ENCODE peak calls at places on chromosomes 13 and 19, in nine cellular contexts. One of them, this sample, is unnamed.
A peak's percentile ranks its signal among the peaks of the same experiment; 100 is the strongest.

GRCh38 chr19:49533551-49534488 is 6.0 kb downstream of the RCN3 start:
- DNase-seq in fibroblast of mammary gland: peak; percentile 35
- DNase-seq in uterus: peak; percentile 79
- DNase-seq in choroid plexus epithelial cell: peak; percentile 79
- DNase-seq in BJ: no peak
- DNase-seq in foreskin fibroblast: peak; percentile 57
- DNase-seq in colonic mucosa: peak; percentile 61
- DNase-seq in IMR-90: peak; percentile 28
- DNase-seq in A549: peak; percentile 79
- DNase-seq in this sample: peak; percentile 41

GRCh38 chr13:100836696-100837095 is 162.1 kb upstream of the TMTC4 start:
- DNase-seq in fibroblast of mammary gland: peak; percentile 67
- DNase-seq in uterus: no peak
- DNase-seq in choroid plexus epithelial cell: peak; percentile 47
- DNase-seq in BJ: no peak
- DNase-seq in foreskin fibroblast: no peak
- DNase-seq in colonic mucosa: no peak
- DNase-seq in IMR-90: no peak
- DNase-seq in A549: no peak
- DNase-seq in this sample: no peak

GRCh38 chr19:52602931-52603330 is 32.8 kb downstream of the ZNF701 start:
- DNase-seq in fibroblast of mammary gland: peak; percentile 17
- DNase-seq in uterus: no peak
- DNase-seq in choroid plexus epithelial cell: no peak
- DNase-seq in BJ: no peak
- DNase-seq in foreskin fibroblast: no peak
- DNase-seq in colonic mucosa: no peak
- DNase-seq in IMR-90: no peak
- DNase-seq in A549: no peak
- DNase-seq in this sample: peak; percentile 52

GRCh38 chr13:113655358-113656014 is 2.5 kb downstream of the ATP4B start:
- DNase-seq in fibroblast of mammary gland: no peak
- DNase-seq in uterus: no peak
- DNase-seq in choroid plexus epithelial cell: no peak
- DNase-seq in BJ: no peak
- DNase-seq in foreskin fibroblast: no peak
- DNase-seq in colonic mucosa: no peak
- DNase-seq in IMR-90: no peak
- DNase-seq in A549: no peak
- DNase-seq in this sample: no peak

GRCh38 chr13:42110410-42111155 is 62.1 kb downstream of the DGKH start:
- DNase-seq in fibroblast of mammary gland: peak; percentile 84
- DNase-seq in uterus: no peak
- DNase-seq in choroid plexus epithelial cell: peak; percentile 90
- DNase-seq in BJ: peak; percentile 27
- DNase-seq in foreskin fibroblast: peak; percentile 57
- DNase-seq in colonic mucosa: peak; percentile 30
- DNase-seq in IMR-90: peak; percentile 82
- DNase-seq in A549: peak; percentile 36
- DNase-seq in this sample: peak; percentile 69

GRCh38 chr13:110872034-110872767 is 42.7 kb downstream of the ANKRD10 start:
- DNase-seq in fibroblast of mammary gland: peak; percentile 25
- DNase-seq in uterus: peak; percentile 42
- DNase-seq in choroid plexus epithelial cell: peak; percentile 23
- DNase-seq in BJ: no peak
- DNase-seq in foreskin fibroblast: no peak
- DNase-seq in colonic mucosa: no peak
- DNase-seq in IMR-90: no peak
- DNase-seq in A549: no peak
- DNase-seq in this sample: no peak

GRCh38 chr19:53771133-53771532 is 53.0 kb downstream of the NLRP12 start:
- DNase-seq in fibroblast of mammary gland: no peak
- DNase-seq in uterus: no peak
- DNase-seq in choroid plexus epithelial cell: no peak
- DNase-seq in BJ: no peak
- DNase-seq in foreskin fibroblast: no peak
- DNase-seq in colonic mucosa: no peak
- DNase-seq in IMR-90: no peak
- DNase-seq in A549: no peak
- DNase-seq in this sample: peak; percentile 15

GRCh38 chr19:43806848-43807247 is 4.6 kb upstream of the LYPD5 start:
- DNase-seq in fibroblast of mammary gland: no peak
- DNase-seq in uterus: no peak
- DNase-seq in choroid plexus epithelial cell: no peak
- DNase-seq in BJ: no peak
- DNase-seq in foreskin fibroblast: no peak
- DNase-seq in colonic mucosa: no peak
- DNase-seq in IMR-90: no peak
- DNase-seq in A549: no peak
- DNase-seq in this sample: no peak

GRCh38 chr13:43111887-43112400 is 88.6 kb downstream of the DNAJC15 start:
- DNase-seq in fibroblast of mammary gland: no peak
- DNase-seq in uterus: no peak
- DNase-seq in choroid plexus epithelial cell: no peak
- DNase-seq in BJ: no peak
- DNase-seq in foreskin fibroblast: no peak
- DNase-seq in colonic mucosa: no peak
- DNase-seq in IMR-90: no peak
- DNase-seq in A549: no peak
- DNase-seq in this sample: no peak

GRCh38 chr13:106331116-106331515 is 204.3 kb downstream of the EFNB2 start:
- DNase-seq in fibroblast of mammary gland: no peak
- DNase-seq in uterus: no peak
- DNase-seq in choroid plexus epithelial cell: no peak
- DNase-seq in BJ: no peak
- DNase-seq in foreskin fibroblast: no peak
- DNase-seq in colonic mucosa: no peak
- DNase-seq in IMR-90: no peak
- DNase-seq in A549: no peak
- DNase-seq in this sample: no peak

GRCh38 chr13:109720758-109721184 is 65.6 kb downstream of the IRS2 start:
- DNase-seq in fibroblast of mammary gland: no peak
- DNase-seq in uterus: no peak
- DNase-seq in choroid plexus epithelial cell: no peak
- DNase-seq in BJ: no peak
- DNase-seq in foreskin fibroblast: no peak
- DNase-seq in colonic mucosa: no peak
- DNase-seq in IMR-90: no peak
- DNase-seq in A549: no peak
- DNase-seq in this sample: no peak

GRCh38 chr13:87851395-87851794 is 180.2 kb downstream of the SLITRK5 start:
- DNase-seq in fibroblast of mammary gland: no peak
- DNase-seq in uterus: no peak
- DNase-seq in choroid plexus epithelial cell: no peak
- DNase-seq in BJ: no peak
- DNase-seq in foreskin fibroblast: no peak
- DNase-seq in colonic mucosa: no peak
- DNase-seq in IMR-90: no peak
- DNase-seq in A549: no peak
- DNase-seq in this sample: no peak

GRCh38 chr19:2820112-2820702 is 539 bp downstream of the ZNF554 start:
- DNase-seq in fibroblast of mammary gland: no peak
- DNase-seq in uterus: peak; percentile 26
- DNase-seq in choroid plexus epithelial cell: no peak
- DNase-seq in BJ: no peak
- DNase-seq in foreskin fibroblast: no peak
- DNase-seq in colonic mucosa: peak; percentile 28
- DNase-seq in IMR-90: no peak
- DNase-seq in A549: no peak
- DNase-seq in this sample: no peak

GRCh38 chr13:79481685-79482052 is 714 bp downstream of the NDFIP2 start:
- DNase-seq in fibroblast of mammary gland: peak; percentile 9
- DNase-seq in uterus: no peak
- DNase-seq in choroid plexus epithelial cell: no peak
- DNase-seq in BJ: no peak
- DNase-seq in foreskin fibroblast: no peak
- DNase-seq in colonic mucosa: peak; percentile 55
- DNase-seq in IMR-90: no peak
- DNase-seq in A549: no peak
- DNase-seq in this sample: peak; percentile 77

DNA sequence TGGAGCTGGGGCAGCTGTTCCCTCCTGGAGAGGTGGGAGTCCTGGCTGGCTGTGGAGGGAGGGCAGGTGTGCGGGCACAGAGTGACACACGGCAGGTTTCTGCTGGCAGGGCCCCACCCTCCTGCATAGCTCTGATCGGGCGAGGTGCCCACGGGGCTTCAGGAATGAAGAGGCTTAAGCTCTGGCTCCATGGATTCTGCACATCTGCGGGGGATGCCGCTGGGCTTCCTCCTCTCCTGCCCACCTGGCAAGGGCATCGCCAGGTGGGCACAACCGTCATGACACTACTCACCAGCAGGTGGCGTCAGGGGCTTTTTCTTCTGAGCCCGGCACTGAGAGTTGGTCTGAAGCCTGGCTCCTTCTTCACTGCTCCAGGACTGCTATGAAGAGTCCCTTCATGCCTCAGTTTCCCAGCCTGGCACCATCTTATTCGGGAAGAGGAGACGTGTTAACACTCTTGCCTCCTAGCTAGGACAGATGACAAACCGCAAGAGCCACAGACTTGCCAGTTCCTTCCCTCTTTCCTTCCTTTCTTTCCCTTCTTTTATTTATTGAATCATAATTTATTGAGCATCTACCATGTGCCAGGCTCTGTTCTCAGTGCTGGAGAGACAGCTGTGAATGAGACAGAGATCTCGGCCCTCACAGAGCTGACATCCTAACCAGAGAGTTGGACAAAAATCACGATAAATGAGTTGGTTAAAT is 15.2 kb upstream of the PAK4 start:
- DNase-seq in fibroblast of mammary gland: peak; percentile 19
- DNase-seq in uterus: peak; percentile 49
- DNase-seq in choroid plexus epithelial cell: peak; percentile 56
- DNase-seq in BJ: no peak
- DNase-seq in foreskin fibroblast: no peak
- DNase-seq in colonic mucosa: peak; percentile 70
- DNase-seq in IMR-90: no peak
- DNase-seq in A549: peak; percentile 95
- DNase-seq in this sample: peak; percentile 26
- TF ChIP-seq CTCF in fibroblast of mammary gland: peak; percentile 69
- TF ChIP-seq CTCF in uterus: peak; percentile 40
- TF ChIP-seq CTCF in choroid plexus epithelial cell: peak; percentile 87
- TF ChIP-seq CTCF in BJ: peak; percentile 82
- TF ChIP-seq CTCF in foreskin fibroblast: peak; percentile 75
- TF ChIP-seq CTCF in colonic mucosa: peak; percentile 67
- TF ChIP-seq CTCF in IMR-90: peak; percentile 60
- TF ChIP-seq CTCF in A549: peak; percentile 99
- TF ChIP-seq CTCF in this sample: peak; percentile 88

GRCh38 chr19:46659151-46660007 is 1.6 kb downstream of the DACT3 start:
- DNase-seq in fibroblast of mammary gland: no peak
- DNase-seq in uterus: peak; percentile 64
- DNase-seq in choroid plexus epithelial cell: no peak
- DNase-seq in BJ: no peak
- DNase-seq in foreskin fibroblast: no peak
- DNase-seq in colonic mucosa: peak; percentile 38
- DNase-seq in IMR-90: no peak
- DNase-seq in A549: peak; percentile 64
- DNase-seq in this sample: no peak
- H3K4me3 ChIP-seq in fibroblast of mammary gland: peak overlapping the region; percentile 43
- H3K4me3 ChIP-seq in uterus: peak overlapping the region; percentile 63
- H3K4me3 ChIP-seq in choroid plexus epithelial cell: peak overlapping the region; percentile 61
- H3K4me3 ChIP-seq in BJ: peak overlapping the region; percentile 75
- H3K4me3 ChIP-seq in foreskin fibroblast: peak overlapping the region; percentile 77
- H3K4me3 ChIP-seq in colonic mucosa: peak overlapping the region; percentile 53
- H3K4me3 ChIP-seq in IMR-90: peak overlapping the region; percentile 64
- H3K4me3 ChIP-seq in A549: peak overlapping the region; percentile 44
- H3K4me3 ChIP-seq in this sample: no peak overlapping the region

DNA sequence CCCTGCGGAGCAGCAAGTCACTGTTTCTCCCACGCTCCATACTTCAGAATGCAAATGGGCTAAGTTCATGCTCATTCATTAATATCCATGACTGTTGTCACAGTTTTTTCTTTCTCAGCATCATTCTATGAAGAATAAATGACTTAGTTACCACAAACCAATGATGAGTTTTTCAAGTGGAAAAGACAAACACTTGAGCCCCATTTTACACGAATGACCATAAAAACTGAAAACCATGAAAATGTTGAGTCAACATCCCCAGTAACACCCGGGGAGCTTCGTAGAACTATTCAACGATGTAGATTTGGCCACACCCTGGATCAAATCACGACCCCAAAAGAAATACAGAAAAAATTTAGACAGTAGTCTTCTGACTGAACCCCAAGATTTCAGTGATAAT is 99.8 kb upstream of the GJB6 start:
- DNase-seq in fibroblast of mammary gland: no peak
- DNase-seq in uterus: no peak
- DNase-seq in choroid plexus epithelial cell: no peak
- DNase-seq in BJ: no peak
- DNase-seq in foreskin fibroblast: no peak
- DNase-seq in colonic mucosa: no peak
- DNase-seq in IMR-90: no peak
- DNase-seq in A549: no peak
- DNase-seq in this sample: no peak
- TF ChIP-seq CTCF in fibroblast of mammary gland: no peak
- TF ChIP-seq CTCF in uterus: no peak
- TF ChIP-seq CTCF in choroid plexus epithelial cell: no peak
- TF ChIP-seq CTCF in BJ: no peak
- TF ChIP-seq CTCF in foreskin fibroblast: no peak
- TF ChIP-seq CTCF in colonic mucosa: no peak
- TF ChIP-seq CTCF in IMR-90: no peak
- TF ChIP-seq CTCF in A549: no peak
- TF ChIP-seq CTCF in this sample: no peak

GRCh38 chr13:95552208-95552538 is 347 bp upstream of the CLDN10 start:
- DNase-seq in fibroblast of mammary gland: no peak
- DNase-seq in uterus: no peak
- DNase-seq in choroid plexus epithelial cell: no peak
- DNase-seq in BJ: no peak
- DNase-seq in foreskin fibroblast: no peak
- DNase-seq in colonic mucosa: no peak
- DNase-seq in IMR-90: no peak
- DNase-seq in A549: no peak
- DNase-seq in this sample: no peak
- H3K4me3 ChIP-seq in fibroblast of mammary gland: no peak overlapping the region
- H3K4me3 ChIP-seq in uterus: no peak overlapping the region
- H3K4me3 ChIP-seq in choroid plexus epithelial cell: no peak overlapping the region
- H3K4me3 ChIP-seq in BJ: no peak overlapping the region
- H3K4me3 ChIP-seq in foreskin fibroblast: no peak overlapping the region
- H3K4me3 ChIP-seq in colonic mucosa: no peak overlapping the region
- H3K4me3 ChIP-seq in IMR-90: no peak overlapping the region
- H3K4me3 ChIP-seq in A549: no peak overlapping the region
- H3K4me3 ChIP-seq in this sample: no peak overlapping the region

DNA sequence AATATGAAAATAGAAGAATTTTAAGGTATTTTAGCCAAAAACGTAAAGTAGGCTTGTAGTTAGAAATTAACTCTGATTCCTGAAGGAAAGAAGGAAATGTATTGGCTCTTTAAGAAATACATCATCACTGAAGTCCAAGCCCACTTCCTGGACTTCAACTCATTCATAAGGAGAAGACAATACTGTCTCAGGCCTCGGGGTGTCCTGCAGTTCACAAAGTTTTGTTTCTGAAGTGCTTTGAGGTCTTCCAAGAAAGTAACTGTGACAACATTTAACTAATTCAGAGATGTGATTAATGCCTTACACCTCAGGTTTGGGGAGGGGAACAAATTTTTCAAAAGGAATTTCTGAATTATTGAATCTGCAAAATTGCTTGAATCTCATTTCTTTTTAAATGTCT is 65.8 kb upstream of the STARD13 start:
- DNase-seq in fibroblast of mammary gland: peak; percentile 76
- DNase-seq in uterus: no peak
- DNase-seq in choroid plexus epithelial cell: peak; percentile 83
- DNase-seq in BJ: no peak
- DNase-seq in foreskin fibroblast: no peak
- DNase-seq in colonic mucosa: peak; percentile 28
- DNase-seq in IMR-90: peak; percentile 64
- DNase-seq in A549: no peak
- DNase-seq in this sample: peak; percentile 29
- TF ChIP-seq CTCF in fibroblast of mammary gland: peak; percentile 26
- TF ChIP-seq CTCF in uterus: no peak
- TF ChIP-seq CTCF in choroid plexus epithelial cell: peak; percentile 38
- TF ChIP-seq CTCF in BJ: no peak
- TF ChIP-seq CTCF in foreskin fibroblast: no peak
- TF ChIP-seq CTCF in colonic mucosa: peak; percentile 12
- TF ChIP-seq CTCF in IMR-90: no peak
- TF ChIP-seq CTCF in A549: no peak
- TF ChIP-seq CTCF in this sample: no peak

GRCh38 chr13:50069255-50069654 is 54.0 kb downstream of the KCNRG start:
- DNase-seq in fibroblast of mammary gland: peak; percentile 49
- DNase-seq in uterus: no peak
- DNase-seq in choroid plexus epithelial cell: peak; percentile 68
- DNase-seq in BJ: no peak
- DNase-seq in foreskin fibroblast: no peak
- DNase-seq in colonic mucosa: no peak
- DNase-seq in IMR-90: peak; percentile 52
- DNase-seq in A549: no peak
- DNase-seq in this sample: peak; percentile 39
- H3K4me3 ChIP-seq in fibroblast of mammary gland: no peak overlapping the region
- H3K4me3 ChIP-seq in uterus: no peak overlapping the region
- H3K4me3 ChIP-seq in choroid plexus epithelial cell: no peak overlapping the region
- H3K4me3 ChIP-seq in BJ: no peak overlapping the region
- H3K4me3 ChIP-seq in foreskin fibroblast: no peak overlapping the region
- H3K4me3 ChIP-seq in colonic mucosa: no peak overlapping the region
- H3K4me3 ChIP-seq in IMR-90: no peak overlapping the region
- H3K4me3 ChIP-seq in A549: no peak overlapping the region
- H3K4me3 ChIP-seq in this sample: no peak overlapping the region

This sample was measured in bronchial epithelial cell.